ENCODE peak calls at places on chromosomes 1 and 21, in nine cellular contexts. One of them, this sample, is unnamed.

GRCh38 chr1:93840956-93841482 is 38.0 kb downstream of the DNTTIP2 start:
- DNase-seq in stimulated activated CD4-positive, alpha-beta T cell treated with anti-CD3 and anti-CD28 coated beads, Interleukin-1b, Interleukin-23, amount 100 ng/mL, for 48 hours: no peak
- DNase-seq in HFF-Myc: no peak
- DNase-seq in WTC11: no peak
- DNase-seq in lower lobe of right lung: no peak
- DNase-seq in heart left ventricle: no peak
- DNase-seq in kidney tubule cell: no peak
- DNase-seq in NCI-H1105: no peak
- DNase-seq in activated T-helper 1 cell treated with anti-CD3 and anti-CD28 coated beads, Interleukin-12 subunit alpha, Interleukin-12 subunit beta, Interleukin-2, Interleukin-4 antibody, amounts not matched to agents 30 ng/mL and 10 ng/mL and 1 ng/mL, durations not matched to agents 14 hours and 24 hours and 36 hours: no peak
- DNase-seq in this sample: no peak

GRCh38 chr1:15249032-15249601 is 2.1 kb downstream of the FHAD1 start:
- DNase-seq in activated T-helper 1 cell treated with anti-CD3 and anti-CD28 coated beads, Interleukin-12 subunit alpha, Interleukin-12 subunit beta, Interleukin-2, Interleukin-4 antibody, amounts not matched to agents 30 ng/mL and 10 ng/mL and 1 ng/mL, durations not matched to agents 14 hours and 24 hours and 36 hours: peak
- DNase-seq in WTC11: no peak
- DNase-seq in HFF-Myc: no peak
- DNase-seq in heart left ventricle: no peak
- DNase-seq in kidney tubule cell: no peak
- DNase-seq in stimulated activated CD4-positive, alpha-beta T cell treated with anti-CD3 and anti-CD28 coated beads, Interleukin-1b, Interleukin-23, amount 100 ng/mL, for 48 hours: peak
- DNase-seq in NCI-H1105: no peak
- DNase-seq in lower lobe of right lung: no peak
- DNase-seq in this sample: no peak

GRCh38 chr1:34296059-34296458 is 119.4 kb downstream of the C1orf94 start:
- DNase-seq in stimulated activated CD4-positive, alpha-beta T cell treated with anti-CD3 and anti-CD28 coated beads, Interleukin-1b, Interleukin-23, amount 100 ng/mL, for 48 hours: no peak
- DNase-seq in kidney tubule cell: no peak
- DNase-seq in WTC11: no peak
- DNase-seq in lower lobe of right lung: no peak
- DNase-seq in HFF-Myc: no peak
- DNase-seq in activated T-helper 1 cell treated with anti-CD3 and anti-CD28 coated beads, Interleukin-12 subunit alpha, Interleukin-12 subunit beta, Interleukin-2, Interleukin-4 antibody, amounts not matched to agents 30 ng/mL and 10 ng/mL and 1 ng/mL, durations not matched to agents 14 hours and 24 hours and 36 hours: no peak
- DNase-seq in NCI-H1105: no peak
- DNase-seq in heart left ventricle: no peak
- DNase-seq in this sample: no peak

GRCh38 chr1:235739631-235740030 is 90.0 kb upstream of the GNG4 start:
- DNase-seq in WTC11: no peak
- DNase-seq in lower lobe of right lung: no peak
- DNase-seq in activated T-helper 1 cell treated with anti-CD3 and anti-CD28 coated beads, Interleukin-12 subunit alpha, Interleukin-12 subunit beta, Interleukin-2, Interleukin-4 antibody, amounts not matched to agents 30 ng/mL and 10 ng/mL and 1 ng/mL, durations not matched to agents 14 hours and 24 hours and 36 hours: no peak
- DNase-seq in NCI-H1105: no peak
- DNase-seq in HFF-Myc: no peak
- DNase-seq in stimulated activated CD4-positive, alpha-beta T cell treated with anti-CD3 and anti-CD28 coated beads, Interleukin-1b, Interleukin-23, amount 100 ng/mL, for 48 hours: no peak
- DNase-seq in kidney tubule cell: no peak
- DNase-seq in heart left ventricle: no peak
- DNase-seq in this sample: no peak

GRCh38 chr1:147591246-147591891 is 50.1 kb downstream of the BCL9 start:
- DNase-seq in HFF-Myc: no peak
- DNase-seq in WTC11: no peak
- DNase-seq in stimulated activated CD4-positive, alpha-beta T cell treated with anti-CD3 and anti-CD28 coated beads, Interleukin-1b, Interleukin-23, amount 100 ng/mL, for 48 hours: no peak
- DNase-seq in heart left ventricle: no peak
- DNase-seq in kidney tubule cell: peak
- DNase-seq in NCI-H1105: no peak
- DNase-seq in lower lobe of right lung: no peak
- DNase-seq in activated T-helper 1 cell treated with anti-CD3 and anti-CD28 coated beads, Interleukin-12 subunit alpha, Interleukin-12 subunit beta, Interleukin-2, Interleukin-4 antibody, amounts not matched to agents 30 ng/mL and 10 ng/mL and 1 ng/mL, durations not matched to agents 14 hours and 24 hours and 36 hours: no peak
- DNase-seq in this sample: no peak

GRCh38 chr1:169590932-169591331 is 4.7 kb upstream of the F5 start:
- DNase-seq in WTC11: no peak
- DNase-seq in HFF-Myc: no peak
- DNase-seq in lower lobe of right lung: no peak
- DNase-seq in stimulated activated CD4-positive, alpha-beta T cell treated with anti-CD3 and anti-CD28 coated beads, Interleukin-1b, Interleukin-23, amount 100 ng/mL, for 48 hours: no peak
- DNase-seq in kidney tubule cell: no peak
- DNase-seq in heart left ventricle: no peak
- DNase-seq in activated T-helper 1 cell treated with anti-CD3 and anti-CD28 coated beads, Interleukin-12 subunit alpha, Interleukin-12 subunit beta, Interleukin-2, Interleukin-4 antibody, amounts not matched to agents 30 ng/mL and 10 ng/mL and 1 ng/mL, durations not matched to agents 14 hours and 24 hours and 36 hours: no peak
- DNase-seq in NCI-H1105: no peak
- DNase-seq in this sample: peak

GRCh38 chr1:216425577-216425976 is 2.3 kb upstream of the USH2A start:
- DNase-seq in heart left ventricle: peak
- DNase-seq in kidney tubule cell: no peak
- DNase-seq in lower lobe of right lung: no peak
- DNase-seq in NCI-H1105: no peak
- DNase-seq in HFF-Myc: no peak
- DNase-seq in stimulated activated CD4-positive, alpha-beta T cell treated with anti-CD3 and anti-CD28 coated beads, Interleukin-1b, Interleukin-23, amount 100 ng/mL, for 48 hours: no peak
- DNase-seq in WTC11: no peak
- DNase-seq in activated T-helper 1 cell treated with anti-CD3 and anti-CD28 coated beads, Interleukin-12 subunit alpha, Interleukin-12 subunit beta, Interleukin-2, Interleukin-4 antibody, amounts not matched to agents 30 ng/mL and 10 ng/mL and 1 ng/mL, durations not matched to agents 14 hours and 24 hours and 36 hours: no peak
- DNase-seq in this sample: no peak

GRCh38 chr1:160062134-160062533 is 7.8 kb downstream of the KCNJ10 start:
- DNase-seq in activated T-helper 1 cell treated with anti-CD3 and anti-CD28 coated beads, Interleukin-12 subunit alpha, Interleukin-12 subunit beta, Interleukin-2, Interleukin-4 antibody, amounts not matched to agents 30 ng/mL and 10 ng/mL and 1 ng/mL, durations not matched to agents 14 hours and 24 hours and 36 hours: no peak
- DNase-seq in kidney tubule cell: no peak
- DNase-seq in stimulated activated CD4-positive, alpha-beta T cell treated with anti-CD3 and anti-CD28 coated beads, Interleukin-1b, Interleukin-23, amount 100 ng/mL, for 48 hours: no peak
- DNase-seq in lower lobe of right lung: no peak
- DNase-seq in HFF-Myc: no peak
- DNase-seq in heart left ventricle: no peak
- DNase-seq in NCI-H1105: no peak
- DNase-seq in WTC11: no peak
- DNase-seq in this sample: no peak

GRCh38 chr1:61674221-61674620 is 50.7 kb downstream of the TM2D1 start:
- DNase-seq in stimulated activated CD4-positive, alpha-beta T cell treated with anti-CD3 and anti-CD28 coated beads, Interleukin-1b, Interleukin-23, amount 100 ng/mL, for 48 hours: no peak
- DNase-seq in activated T-helper 1 cell treated with anti-CD3 and anti-CD28 coated beads, Interleukin-12 subunit alpha, Interleukin-12 subunit beta, Interleukin-2, Interleukin-4 antibody, amounts not matched to agents 30 ng/mL and 10 ng/mL and 1 ng/mL, durations not matched to agents 14 hours and 24 hours and 36 hours: no peak
- DNase-seq in heart left ventricle: no peak
- DNase-seq in NCI-H1105: no peak
- DNase-seq in lower lobe of right lung: no peak
- DNase-seq in HFF-Myc: no peak
- DNase-seq in kidney tubule cell: peak
- DNase-seq in WTC11: no peak
- DNase-seq in this sample: peak

GRCh38 chr1:22711071-22711470 is 432 bp downstream of the EPHB2 start:
- DNase-seq in kidney tubule cell: no peak
- DNase-seq in HFF-Myc: no peak
- DNase-seq in NCI-H1105: peak
- DNase-seq in heart left ventricle: no peak
- DNase-seq in activated T-helper 1 cell treated with anti-CD3 and anti-CD28 coated beads, Interleukin-12 subunit alpha, Interleukin-12 subunit beta, Interleukin-2, Interleukin-4 antibody, amounts not matched to agents 30 ng/mL and 10 ng/mL and 1 ng/mL, durations not matched to agents 14 hours and 24 hours and 36 hours: no peak
- DNase-seq in WTC11: no peak
- DNase-seq in stimulated activated CD4-positive, alpha-beta T cell treated with anti-CD3 and anti-CD28 coated beads, Interleukin-1b, Interleukin-23, amount 100 ng/mL, for 48 hours: no peak
- DNase-seq in lower lobe of right lung: no peak
- DNase-seq in this sample: no peak

GRCh38 chr1:232438476-232438875 is 191.5 kb downstream of the SIPA1L2 start:
- DNase-seq in lower lobe of right lung: no peak
- DNase-seq in activated T-helper 1 cell treated with anti-CD3 and anti-CD28 coated beads, Interleukin-12 subunit alpha, Interleukin-12 subunit beta, Interleukin-2, Interleukin-4 antibody, amounts not matched to agents 30 ng/mL and 10 ng/mL and 1 ng/mL, durations not matched to agents 14 hours and 24 hours and 36 hours: no peak
- DNase-seq in heart left ventricle: no peak
- DNase-seq in WTC11: no peak
- DNase-seq in stimulated activated CD4-positive, alpha-beta T cell treated with anti-CD3 and anti-CD28 coated beads, Interleukin-1b, Interleukin-23, amount 100 ng/mL, for 48 hours: no peak
- DNase-seq in NCI-H1105: no peak
- DNase-seq in HFF-Myc: no peak
- DNase-seq in kidney tubule cell: no peak
- DNase-seq in this sample: no peak

GRCh38 chr1:222073307-222073995 is 331.6 kb upstream of the DUSP10 start:
- DNase-seq in kidney tubule cell: peak
- DNase-seq in HFF-Myc: no peak
- DNase-seq in WTC11: no peak
- DNase-seq in lower lobe of right lung: no peak
- DNase-seq in stimulated activated CD4-positive, alpha-beta T cell treated with anti-CD3 and anti-CD28 coated beads, Interleukin-1b, Interleukin-23, amount 100 ng/mL, for 48 hours: no peak
- DNase-seq in NCI-H1105: no peak
- DNase-seq in heart left ventricle: no peak
- DNase-seq in activated T-helper 1 cell treated with anti-CD3 and anti-CD28 coated beads, Interleukin-12 subunit alpha, Interleukin-12 subunit beta, Interleukin-2, Interleukin-4 antibody, amounts not matched to agents 30 ng/mL and 10 ng/mL and 1 ng/mL, durations not matched to agents 14 hours and 24 hours and 36 hours: no peak
- DNase-seq in this sample: peak

GRCh38 chr1:223473576-223474344 is 80.5 kb downstream of the CCDC185 start:
- DNase-seq in HFF-Myc: no peak
- DNase-seq in activated T-helper 1 cell treated with anti-CD3 and anti-CD28 coated beads, Interleukin-12 subunit alpha, Interleukin-12 subunit beta, Interleukin-2, Interleukin-4 antibody, amounts not matched to agents 30 ng/mL and 10 ng/mL and 1 ng/mL, durations not matched to agents 14 hours and 24 hours and 36 hours: no peak
- DNase-seq in NCI-H1105: no peak
- DNase-seq in lower lobe of right lung: no peak
- DNase-seq in WTC11: no peak
- DNase-seq in heart left ventricle: no peak
- DNase-seq in stimulated activated CD4-positive, alpha-beta T cell treated with anti-CD3 and anti-CD28 coated beads, Interleukin-1b, Interleukin-23, amount 100 ng/mL, for 48 hours: no peak
- DNase-seq in kidney tubule cell: no peak
- DNase-seq in this sample: peak

GRCh38 chr1:229155472-229155871 is 115.4 kb upstream of the RAB4A start:
- DNase-seq in heart left ventricle: peak
- DNase-seq in activated T-helper 1 cell treated with anti-CD3 and anti-CD28 coated beads, Interleukin-12 subunit alpha, Interleukin-12 subunit beta, Interleukin-2, Interleukin-4 antibody, amounts not matched to agents 30 ng/mL and 10 ng/mL and 1 ng/mL, durations not matched to agents 14 hours and 24 hours and 36 hours: no peak
- DNase-seq in kidney tubule cell: no peak
- DNase-seq in stimulated activated CD4-positive, alpha-beta T cell treated with anti-CD3 and anti-CD28 coated beads, Interleukin-1b, Interleukin-23, amount 100 ng/mL, for 48 hours: peak
- DNase-seq in lower lobe of right lung: no peak
- DNase-seq in WTC11: no peak
- DNase-seq in HFF-Myc: no peak
- DNase-seq in NCI-H1105: no peak
- DNase-seq in this sample: no peak

GRCh38 chr21:30102881-30103280 is 63.7 kb downstream of the CLDN17 start:
- DNase-seq in heart left ventricle: no peak
- DNase-seq in WTC11: no peak
- DNase-seq in NCI-H1105: no peak
- DNase-seq in stimulated activated CD4-positive, alpha-beta T cell treated with anti-CD3 and anti-CD28 coated beads, Interleukin-1b, Interleukin-23, amount 100 ng/mL, for 48 hours: no peak
- DNase-seq in HFF-Myc: no peak
- DNase-seq in activated T-helper 1 cell treated with anti-CD3 and anti-CD28 coated beads, Interleukin-12 subunit alpha, Interleukin-12 subunit beta, Interleukin-2, Interleukin-4 antibody, amounts not matched to agents 30 ng/mL and 10 ng/mL and 1 ng/mL, durations not matched to agents 14 hours and 24 hours and 36 hours: no peak
- DNase-seq in kidney tubule cell: no peak
- DNase-seq in lower lobe of right lung: no peak
- DNase-seq in this sample: no peak

GRCh38 chr1:14982029-14982428 is 171.5 kb upstream of the TMEM51 start:
- DNase-seq in kidney tubule cell: no peak
- DNase-seq in activated T-helper 1 cell treated with anti-CD3 and anti-CD28 coated beads, Interleukin-12 subunit alpha, Interleukin-12 subunit beta, Interleukin-2, Interleukin-4 antibody, amounts not matched to agents 30 ng/mL and 10 ng/mL and 1 ng/mL, durations not matched to agents 14 hours and 24 hours and 36 hours: no peak
- DNase-seq in stimulated activated CD4-positive, alpha-beta T cell treated with anti-CD3 and anti-CD28 coated beads, Interleukin-1b, Interleukin-23, amount 100 ng/mL, for 48 hours: no peak
- DNase-seq in WTC11: no peak
- DNase-seq in heart left ventricle: no peak
- DNase-seq in NCI-H1105: no peak
- DNase-seq in HFF-Myc: no peak
- DNase-seq in lower lobe of right lung: no peak
- DNase-seq in this sample: no peak

GRCh38 chr1:12244078-12244477 is 14.2 kb downstream of the VPS13D start:
- DNase-seq in kidney tubule cell: no peak
- DNase-seq in HFF-Myc: no peak
- DNase-seq in activated T-helper 1 cell treated with anti-CD3 and anti-CD28 coated beads, Interleukin-12 subunit alpha, Interleukin-12 subunit beta, Interleukin-2, Interleukin-4 antibody, amounts not matched to agents 30 ng/mL and 10 ng/mL and 1 ng/mL, durations not matched to agents 14 hours and 24 hours and 36 hours: no peak
- DNase-seq in lower lobe of right lung: no peak
- DNase-seq in stimulated activated CD4-positive, alpha-beta T cell treated with anti-CD3 and anti-CD28 coated beads, Interleukin-1b, Interleukin-23, amount 100 ng/mL, for 48 hours: no peak
- DNase-seq in WTC11: peak
- DNase-seq in heart left ventricle: no peak
- DNase-seq in NCI-H1105: no peak
- DNase-seq in this sample: peak

GRCh38 chr1:43569175-43569574 is 38.5 kb downstream of the PTPRF start:
- DNase-seq in heart left ventricle: no peak
- DNase-seq in stimulated activated CD4-positive, alpha-beta T cell treated with anti-CD3 and anti-CD28 coated beads, Interleukin-1b, Interleukin-23, amount 100 ng/mL, for 48 hours: no peak
- DNase-seq in HFF-Myc: no peak
- DNase-seq in NCI-H1105: no peak
- DNase-seq in kidney tubule cell: no peak
- DNase-seq in lower lobe of right lung: no peak
- DNase-seq in activated T-helper 1 cell treated with anti-CD3 and anti-CD28 coated beads, Interleukin-12 subunit alpha, Interleukin-12 subunit beta, Interleukin-2, Interleukin-4 antibody, amounts not matched to agents 30 ng/mL and 10 ng/mL and 1 ng/mL, durations not matched to agents 14 hours and 24 hours and 36 hours: no peak
- DNase-seq in WTC11: no peak
- DNase-seq in this sample: no peak

GRCh38 chr1:77382361-77382760 is 100.5 kb downstream of the AK5 start:
- DNase-seq in stimulated activated CD4-positive, alpha-beta T cell treated with anti-CD3 and anti-CD28 coated beads, Interleukin-1b, Interleukin-23, amount 100 ng/mL, for 48 hours: no peak
- DNase-seq in HFF-Myc: no peak
- DNase-seq in WTC11: no peak
- DNase-seq in activated T-helper 1 cell treated with anti-CD3 and anti-CD28 coated beads, Interleukin-12 subunit alpha, Interleukin-12 subunit beta, Interleukin-2, Interleukin-4 antibody, amounts not matched to agents 30 ng/mL and 10 ng/mL and 1 ng/mL, durations not matched to agents 14 hours and 24 hours and 36 hours: no peak
- DNase-seq in NCI-H1105: no peak
- DNase-seq in kidney tubule cell: peak
- DNase-seq in lower lobe of right lung: no peak
- DNase-seq in heart left ventricle: no peak
- DNase-seq in this sample: peak

GRCh38 chr1:194338241-194338948 is 1152.0 kb upstream of the B3GALT2 start:
- DNase-seq in heart left ventricle: no peak
- DNase-seq in stimulated activated CD4-positive, alpha-beta T cell treated with anti-CD3 and anti-CD28 coated beads, Interleukin-1b, Interleukin-23, amount 100 ng/mL, for 48 hours: no peak
- DNase-seq in kidney tubule cell: no peak
- DNase-seq in lower lobe of right lung: no peak
- DNase-seq in NCI-H1105: no peak
- DNase-seq in HFF-Myc: no peak
- DNase-seq in WTC11: no peak
- DNase-seq in activated T-helper 1 cell treated with anti-CD3 and anti-CD28 coated beads, Interleukin-12 subunit alpha, Interleukin-12 subunit beta, Interleukin-2, Interleukin-4 antibody, amounts not matched to agents 30 ng/mL and 10 ng/mL and 1 ng/mL, durations not matched to agents 14 hours and 24 hours and 36 hours: no peak
- DNase-seq in this sample: peak

GRCh38 chr1:205656236-205656635 is 24.1 kb downstream of the SLC45A3 start:
- DNase-seq in NCI-H1105: no peak
- DNase-seq in stimulated activated CD4-positive, alpha-beta T cell treated with anti-CD3 and anti-CD28 coated beads, Interleukin-1b, Interleukin-23, amount 100 ng/mL, for 48 hours: no peak
- DNase-seq in activated T-helper 1 cell treated with anti-CD3 and anti-CD28 coated beads, Interleukin-12 subunit alpha, Interleukin-12 subunit beta, Interleukin-2, Interleukin-4 antibody, amounts not matched to agents 30 ng/mL and 10 ng/mL and 1 ng/mL, durations not matched to agents 14 hours and 24 hours and 36 hours: no peak
- DNase-seq in kidney tubule cell: no peak
- DNase-seq in heart left ventricle: no peak
- DNase-seq in HFF-Myc: no peak
- DNase-seq in lower lobe of right lung: no peak
- DNase-seq in WTC11: no peak
- DNase-seq in this sample: no peak

GRCh38 chr1:155983191-155984023 is 5.1 kb upstream of the ARHGEF2 start:
- DNase-seq in activated T-helper 1 cell treated with anti-CD3 and anti-CD28 coated beads, Interleukin-12 subunit alpha, Interleukin-12 subunit beta, Interleukin-2, Interleukin-4 antibody, amounts not matched to agents 30 ng/mL and 10 ng/mL and 1 ng/mL, durations not matched to agents 14 hours and 24 hours and 36 hours: no peak
- DNase-seq in lower lobe of right lung: no peak
- DNase-seq in WTC11: no peak
- DNase-seq in NCI-H1105: peak
- DNase-seq in kidney tubule cell: peak
- DNase-seq in stimulated activated CD4-positive, alpha-beta T cell treated with anti-CD3 and anti-CD28 coated beads, Interleukin-1b, Interleukin-23, amount 100 ng/mL, for 48 hours: no peak
- DNase-seq in HFF-Myc: peak
- DNase-seq in heart left ventricle: peak
- DNase-seq in this sample: peak

GRCh38 chr1:26234644-26235384 is 814 bp downstream of the CEP85 start:
- DNase-seq in heart left ventricle: no peak
- DNase-seq in kidney tubule cell: peak
- DNase-seq in HFF-Myc: no peak
- DNase-seq in lower lobe of right lung: no peak
- DNase-seq in WTC11: no peak
- DNase-seq in NCI-H1105: no peak
- DNase-seq in stimulated activated CD4-positive, alpha-beta T cell treated with anti-CD3 and anti-CD28 coated beads, Interleukin-1b, Interleukin-23, amount 100 ng/mL, for 48 hours: no peak
- DNase-seq in activated T-helper 1 cell treated with anti-CD3 and anti-CD28 coated beads, Interleukin-12 subunit alpha, Interleukin-12 subunit beta, Interleukin-2, Interleukin-4 antibody, amounts not matched to agents 30 ng/mL and 10 ng/mL and 1 ng/mL, durations not matched to agents 14 hours and 24 hours and 36 hours: no peak
- DNase-seq in this sample: peak

GRCh38 chr1:21610027-21610426 is 59.1 kb downstream of the RAP1GAP start:
- DNase-seq in activated T-helper 1 cell treated with anti-CD3 and anti-CD28 coated beads, Interleukin-12 subunit alpha, Interleukin-12 subunit beta, Interleukin-2, Interleukin-4 antibody, amounts not matched to agents 30 ng/mL and 10 ng/mL and 1 ng/mL, durations not matched to agents 14 hours and 24 hours and 36 hours: no peak
- DNase-seq in NCI-H1105: no peak
- DNase-seq in lower lobe of right lung: no peak
- DNase-seq in HFF-Myc: no peak
- DNase-seq in heart left ventricle: no peak
- DNase-seq in kidney tubule cell: no peak
- DNase-seq in WTC11: no peak
- DNase-seq in stimulated activated CD4-positive, alpha-beta T cell treated with anti-CD3 and anti-CD28 coated beads, Interleukin-1b, Interleukin-23, amount 100 ng/mL, for 48 hours: no peak
- DNase-seq in this sample: no peak

GRCh38 chr1:43757343-43758053 is 50.2 kb downstream of the ST3GAL3 start:
- DNase-seq in kidney tubule cell: no peak
- DNase-seq in activated T-helper 1 cell treated with anti-CD3 and anti-CD28 coated beads, Interleukin-12 subunit alpha, Interleukin-12 subunit beta, Interleukin-2, Interleukin-4 antibody, amounts not matched to agents 30 ng/mL and 10 ng/mL and 1 ng/mL, durations not matched to agents 14 hours and 24 hours and 36 hours: no peak
- DNase-seq in heart left ventricle: no peak
- DNase-seq in lower lobe of right lung: no peak
- DNase-seq in HFF-Myc: no peak
- DNase-seq in stimulated activated CD4-positive, alpha-beta T cell treated with anti-CD3 and anti-CD28 coated beads, Interleukin-1b, Interleukin-23, amount 100 ng/mL, for 48 hours: no peak
- DNase-seq in NCI-H1105: no peak
- DNase-seq in WTC11: no peak
- DNase-seq in this sample: peak

GRCh38 chr1:9143250-9143649 is 14.3 kb upstream of the GPR157 start:
- DNase-seq in stimulated activated CD4-positive, alpha-beta T cell treated with anti-CD3 and anti-CD28 coated beads, Interleukin-1b, Interleukin-23, amount 100 ng/mL, for 48 hours: no peak
- DNase-seq in heart left ventricle: no peak
- DNase-seq in kidney tubule cell: no peak
- DNase-seq in NCI-H1105: no peak
- DNase-seq in WTC11: no peak
- DNase-seq in lower lobe of right lung: peak
- DNase-seq in activated T-helper 1 cell treated with anti-CD3 and anti-CD28 coated beads, Interleukin-12 subunit alpha, Interleukin-12 subunit beta, Interleukin-2, Interleukin-4 antibody, amounts not matched to agents 30 ng/mL and 10 ng/mL and 1 ng/mL, durations not matched to agents 14 hours and 24 hours and 36 hours: no peak
- DNase-seq in HFF-Myc: no peak
- DNase-seq in this sample: no peak

GRCh38 chr21:27681841-27682240 is 715.0 kb upstream of the ADAMTS5 start:
- DNase-seq in heart left ventricle: no peak
- DNase-seq in WTC11: no peak
- DNase-seq in HFF-Myc: no peak
- DNase-seq in NCI-H1105: no peak
- DNase-seq in kidney tubule cell: peak
- DNase-seq in stimulated activated CD4-positive, alpha-beta T cell treated with anti-CD3 and anti-CD28 coated beads, Interleukin-1b, Interleukin-23, amount 100 ng/mL, for 48 hours: no peak
- DNase-seq in activated T-helper 1 cell treated with anti-CD3 and anti-CD28 coated beads, Interleukin-12 subunit alpha, Interleukin-12 subunit beta, Interleukin-2, Interleukin-4 antibody, amounts not matched to agents 30 ng/mL and 10 ng/mL and 1 ng/mL, durations not matched to agents 14 hours and 24 hours and 36 hours: no peak
- DNase-seq in lower lobe of right lung: no peak
- DNase-seq in this sample: peak

GRCh38 chr1:229132706-229133105 is 138.2 kb upstream of the RAB4A start:
- DNase-seq in kidney tubule cell: peak
- DNase-seq in WTC11: no peak
- DNase-seq in stimulated activated CD4-positive, alpha-beta T cell treated with anti-CD3 and anti-CD28 coated beads, Interleukin-1b, Interleukin-23, amount 100 ng/mL, for 48 hours: no peak
- DNase-seq in heart left ventricle: no peak
- DNase-seq in HFF-Myc: no peak
- DNase-seq in NCI-H1105: no peak
- DNase-seq in activated T-helper 1 cell treated with anti-CD3 and anti-CD28 coated beads, Interleukin-12 subunit alpha, Interleukin-12 subunit beta, Interleukin-2, Interleukin-4 antibody, amounts not matched to agents 30 ng/mL and 10 ng/mL and 1 ng/mL, durations not matched to agents 14 hours and 24 hours and 36 hours: no peak
- DNase-seq in lower lobe of right lung: no peak
- DNase-seq in this sample: no peak

GRCh38 chr1:37691497-37692077 is 729 bp upstream of the CDCA8 start:
- DNase-seq in activated T-helper 1 cell treated with anti-CD3 and anti-CD28 coated beads, Interleukin-12 subunit alpha, Interleukin-12 subunit beta, Interleukin-2, Interleukin-4 antibody, amounts not matched to agents 30 ng/mL and 10 ng/mL and 1 ng/mL, durations not matched to agents 14 hours and 24 hours and 36 hours: no peak
- DNase-seq in heart left ventricle: peak
- DNase-seq in kidney tubule cell: peak
- DNase-seq in stimulated activated CD4-positive, alpha-beta T cell treated with anti-CD3 and anti-CD28 coated beads, Interleukin-1b, Interleukin-23, amount 100 ng/mL, for 48 hours: peak
- DNase-seq in WTC11: peak
- DNase-seq in HFF-Myc: no peak
- DNase-seq in lower lobe of right lung: peak
- DNase-seq in NCI-H1105: peak
- DNase-seq in this sample: peak

GRCh38 chr21:38140192-38140905 is 116.4 kb upstream of the KCNJ15 start:
- DNase-seq in kidney tubule cell: peak
- DNase-seq in lower lobe of right lung: peak
- DNase-seq in WTC11: no peak
- DNase-seq in NCI-H1105: peak
- DNase-seq in activated T-helper 1 cell treated with anti-CD3 and anti-CD28 coated beads, Interleukin-12 subunit alpha, Interleukin-12 subunit beta, Interleukin-2, Interleukin-4 antibody, amounts not matched to agents 30 ng/mL and 10 ng/mL and 1 ng/mL, durations not matched to agents 14 hours and 24 hours and 36 hours: no peak
- DNase-seq in stimulated activated CD4-positive, alpha-beta T cell treated with anti-CD3 and anti-CD28 coated beads, Interleukin-1b, Interleukin-23, amount 100 ng/mL, for 48 hours: no peak
- DNase-seq in heart left ventricle: peak
- DNase-seq in HFF-Myc: no peak
- DNase-seq in this sample: peak

GRCh38 chr1:183274836-183275235 is 88.8 kb downstream of the LAMC2 start:
- DNase-seq in NCI-H1105: no peak
- DNase-seq in WTC11: no peak
- DNase-seq in lower lobe of right lung: no peak
- DNase-seq in heart left ventricle: no peak
- DNase-seq in activated T-helper 1 cell treated with anti-CD3 and anti-CD28 coated beads, Interleukin-12 subunit alpha, Interleukin-12 subunit beta, Interleukin-2, Interleukin-4 antibody, amounts not matched to agents 30 ng/mL and 10 ng/mL and 1 ng/mL, durations not matched to agents 14 hours and 24 hours and 36 hours: no peak
- DNase-seq in HFF-Myc: no peak
- DNase-seq in kidney tubule cell: no peak
- DNase-seq in stimulated activated CD4-positive, alpha-beta T cell treated with anti-CD3 and anti-CD28 coated beads, Interleukin-1b, Interleukin-23, amount 100 ng/mL, for 48 hours: no peak
- DNase-seq in this sample: no peak